ENCODE peak calls at places on chromosomes 13 and 19, in ten cellular contexts. I, A, Z, H, O, B, Y, X, U and R are unnamed samples.

GRCh38 chr19:29326849-29327840 is 114.2 kb upstream of the UQCRFS1 start:
- DNase-seq in I (no peak), A (no peak), Z (no peak), H (no peak), O (no peak), B (peak), Y (no peak), X (no peak), U (no peak), R (no peak)

GRCh38 chr19:33812388-33813330 is 16.0 kb downstream of the KCTD15 start:
- DNase-seq in I (no peak), A (no peak), Z (no peak), H (no peak), O (no peak), B (no peak), Y (no peak), X (no peak), U (no peak), R (no peak)

GRCh38 chr13:40428354-40428753 is 238.1 kb downstream of the FOXO1 start:
- DNase-seq in I (no peak), A (no peak), Z (no peak), H (no peak), O (no peak), B (no peak), Y (no peak), X (no peak), U (no peak), R (no peak)

GRCh38 chr19:35609881-35610353 is 2.6 kb upstream of the HAUS5 start:
- DNase-seq in I (no peak), A (no peak), Z (no peak), H (no peak), O (no peak), B (no peak), Y (no peak), X (no peak), U (no peak), R (no peak)

GRCh38 chr13:73717632-73718031 is 416.6 kb downstream of the KLF12 start:
- DNase-seq in I (no peak), A (no peak), Z (peak), H (no peak), O (no peak), B (no peak), Y (no peak), X (peak), U (no peak), R (no peak)

GRCh38 chr13:47875206-47875605 is 125.9 kb downstream of the SUCLA2 start:
- DNase-seq in I (no peak), A (no peak), Z (no peak), H (no peak), O (no peak), B (no peak), Y (no peak), X (no peak), U (no peak), R (no peak)

GRCh38 chr19:21921691-21922180 is 85.8 kb upstream of the ZNF43 start:
- DNase-seq in I (no peak), A (no peak), Z (no peak), H (no peak), O (no peak), B (no peak), Y (no peak), X (no peak), U (peak), R (no peak)

GRCh38 chr19:58569191-58569942 is 3.8 kb downstream of the MZF1 start:
- DNase-seq in I (peak), A (no peak), Z (no peak), H (peak), O (no peak), B (no peak), Y (no peak), X (no peak), U (no peak), R (no peak)

GRCh38 chr19:43625918-43626579 is 6.6 kb upstream of the ZNF428 start:
- DNase-seq in I (no peak), A (peak), Z (no peak), H (no peak), O (no peak), B (peak), Y (no peak), X (no peak), U (no peak), R (no peak)

GRCh38 chr19:39918183-39918651 is 16.2 kb downstream of the FCGBP start:
- DNase-seq in I (no peak), A (no peak), Z (no peak), H (no peak), O (no peak), B (no peak), Y (no peak), X (no peak), U (no peak), R (no peak)

GRCh38 chr13:110226051-110226562 is 80.8 kb downstream of the COL4A1 start:
- DNase-seq in I (no peak), A (no peak), Z (peak), H (no peak), O (no peak), B (no peak), Y (no peak), X (no peak), U (no peak), R (peak)

GRCh38 chr13:48158915-48159314 is 64.0 kb upstream of the MED4 start:
- DNase-seq in I (no peak), A (no peak), Z (no peak), H (no peak), O (no peak), B (no peak), Y (no peak), X (no peak), U (no peak), R (no peak)

GRCh38 chr19:3762130-3762473 is 380 bp upstream of the MRPL54 start:
- DNase-seq in I (no peak), A (no peak), Z (no peak), H (no peak), O (no peak), B (no peak), Y (no peak), X (no peak), U (no peak), R (no peak)

GRCh38 chr19:16585808-16586476 is 13.7 kb upstream of the SLC35E1 start:
- DNase-seq in I (no peak), A (no peak), Z (no peak), H (no peak), O (no peak), B (no peak), Y (no peak), X (no peak), U (no peak), R (no peak)

GRCh38 chr13:101115762-101116161 is 300.5 kb downstream of the NALCN start:
- DNase-seq in I (no peak), A (peak), Z (peak), H (no peak), O (no peak), B (peak), Y (no peak), X (peak), U (no peak), R (peak)

GRCh38 chr19:23823952-23824389 is 65.3 kb upstream of the ZNF681 start:
- DNase-seq in I (no peak), A (peak), Z (no peak), H (no peak), O (no peak), B (peak), Y (no peak), X (no peak), U (no peak), R (no peak)

GRCh38 chr19:17327068-17327653 is 7.5 kb downstream of the ANO8 start:
- DNase-seq in I (no peak), A (no peak), Z (no peak), H (no peak), O (no peak), B (no peak), Y (no peak), X (no peak), U (no peak), R (no peak)

GRCh38 chr19:1000095-1000494 is at the start of gene GRIN3B:
- DNase-seq in I (no peak), A (peak), Z (peak), H (peak), O (peak), B (peak), Y (no peak), X (peak), U (no peak), R (peak)

GRCh38 chr19:35031072-35031881 is 1.0 kb downstream of the SCN1B start:
- DNase-seq in I (no peak), A (no peak), Z (peak), H (peak), O (no peak), B (peak), Y (no peak), X (peak), U (no peak), R (peak)

GRCh38 chr19:31537136-31537535 is 187.9 kb upstream of the TSHZ3 start:
- DNase-seq in I (no peak), A (no peak), Z (no peak), H (no peak), O (no peak), B (no peak), Y (no peak), X (no peak), U (no peak), R (no peak)

GRCh38 chr13:99303863-99304521 is 3.2 kb downstream of the GPR183 start:
- DNase-seq in I (no peak), A (no peak), Z (no peak), H (no peak), O (no peak), B (no peak), Y (no peak), X (no peak), U (no peak), R (no peak)

GRCh38 chr13:99087954-99088491 is 110.2 kb upstream of the DOCK9 start:
- DNase-seq in I (no peak), A (no peak), Z (no peak), H (no peak), O (no peak), B (peak), Y (no peak), X (no peak), U (no peak), R (no peak)

GRCh38 chr13:62309904-62310303 is 894.3 kb upstream of the PCDH20 start:
- DNase-seq in I (no peak), A (no peak), Z (no peak), H (no peak), O (no peak), B (peak), Y (no peak), X (no peak), U (no peak), R (no peak)

GRCh38 chr13:33280550-33280905 is 5.0 kb downstream of the STARD13 start:
- DNase-seq in I (no peak), A (no peak), Z (no peak), H (no peak), O (no peak), B (no peak), Y (no peak), X (no peak), U (no peak), R (no peak)

GRCh38 chr13:92494915-92495314 is 731.7 kb upstream of the GPC6 start:
- DNase-seq in I (no peak), A (no peak), Z (no peak), H (no peak), O (no peak), B (no peak), Y (no peak), X (no peak), U (no peak), R (no peak)

GRCh38 chr13:31236211-31236786 is 36.5 kb downstream of the B3GLCT start:
- DNase-seq in I (no peak), A (peak), Z (peak), H (no peak), O (no peak), B (peak), Y (no peak), X (peak), U (no peak), R (peak)

GRCh38 chr19:14478113-14478545 is 3.0 kb upstream of the PTGER1 start:
- DNase-seq in I (no peak), A (no peak), Z (no peak), H (no peak), O (no peak), B (no peak), Y (no peak), X (no peak), U (no peak), R (no peak)

GRCh38 chr19:14480695-14481069 is 5.5 kb upstream of the PTGER1 start:
- DNase-seq in I (no peak), A (no peak), Z (no peak), H (no peak), O (no peak), B (no peak), Y (no peak), X (peak), U (no peak), R (no peak)

GRCh38 chr19:14482112-14482941 is 7.2 kb upstream of the PTGER1 start:
- DNase-seq in I (no peak), A (no peak), Z (no peak), H (no peak), O (no peak), B (no peak), Y (no peak), X (no peak), U (no peak), R (no peak)

GRCh38 chr19:14479309-14479984 is 4.3 kb upstream of the PTGER1 start:
- DNase-seq in I (no peak), A (no peak), Z (no peak), H (no peak), O (no peak), B (no peak), Y (no peak), X (no peak), U (no peak), R (no peak)

DNA sequence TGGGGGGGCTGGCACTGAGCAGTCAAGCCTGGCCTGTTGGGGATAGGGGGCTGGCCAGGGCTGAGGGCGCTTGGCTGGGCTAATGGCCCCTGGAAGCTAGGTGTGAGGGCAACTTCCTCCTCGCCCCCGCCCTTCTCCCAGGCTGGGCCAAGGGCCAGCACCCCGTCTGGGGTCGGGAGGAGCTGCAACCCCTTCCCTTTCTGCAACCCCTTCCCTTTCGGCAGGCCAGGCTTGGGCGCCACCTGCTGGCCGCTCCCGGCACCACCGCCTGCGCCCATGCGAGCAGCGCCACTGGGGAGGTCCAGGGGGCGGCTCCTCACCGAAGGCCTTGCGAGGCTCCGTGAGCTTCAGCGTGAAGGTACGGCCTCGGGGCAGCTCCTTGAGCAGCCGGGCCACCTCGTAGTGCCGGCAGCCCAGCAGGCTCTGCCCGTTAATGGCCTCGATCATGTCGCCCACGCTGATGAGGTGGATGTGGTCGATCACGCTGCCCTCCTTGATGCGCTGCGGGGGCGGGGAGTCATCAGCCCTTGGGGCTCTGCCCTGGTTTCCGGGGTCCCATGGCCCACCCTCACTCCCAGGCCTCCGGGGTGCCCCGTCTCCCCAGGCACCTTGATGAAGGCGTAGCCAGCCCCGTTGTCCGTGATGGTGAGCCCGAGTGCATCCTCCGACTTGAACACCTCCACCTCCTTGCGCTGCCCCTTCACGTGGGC is 5.0 kb upstream of the PTGER1 start:
- DNase-seq in I (no peak), A (peak), Z (no peak), H (peak), O (peak), B (peak), Y (no peak), X (no peak), U (no peak), R (no peak)
- TF ChIP-seq CTCF in I (peak), A (peak), Z (peak), H (peak), O (peak), B (peak), Y (peak), X (peak), U (peak), R (peak)

DNA sequence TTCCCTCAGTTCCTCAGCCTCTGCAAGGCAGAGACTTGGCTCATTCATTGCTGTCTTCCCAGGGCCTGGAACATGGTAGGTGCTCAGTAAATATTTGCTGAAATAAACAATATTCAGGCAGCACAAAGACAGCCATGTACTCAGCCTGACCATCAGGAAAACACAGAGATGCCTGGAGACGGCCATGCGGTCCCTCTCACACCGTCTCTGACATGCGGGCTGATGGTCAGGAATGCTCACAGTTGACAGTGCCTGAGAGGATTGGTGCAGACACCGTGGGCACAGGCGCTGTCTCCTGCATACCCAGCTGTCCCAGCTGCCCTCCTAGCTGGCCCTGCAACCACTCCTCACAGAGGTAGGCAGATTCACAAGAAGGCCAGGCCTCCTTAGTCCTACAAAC is 893 bp downstream of the PRAM1 start:
- DNase-seq in I (no peak), A (no peak), Z (no peak), H (no peak), O (no peak), B (no peak), Y (no peak), X (no peak), U (no peak), R (no peak)
- H3K4me3 ChIP-seq in I (no peak), A (no peak), Z (no peak), H (no peak), O (no peak), B (no peak), Y (no peak), X (no peak), U (no peak), R (no peak)

DNA sequence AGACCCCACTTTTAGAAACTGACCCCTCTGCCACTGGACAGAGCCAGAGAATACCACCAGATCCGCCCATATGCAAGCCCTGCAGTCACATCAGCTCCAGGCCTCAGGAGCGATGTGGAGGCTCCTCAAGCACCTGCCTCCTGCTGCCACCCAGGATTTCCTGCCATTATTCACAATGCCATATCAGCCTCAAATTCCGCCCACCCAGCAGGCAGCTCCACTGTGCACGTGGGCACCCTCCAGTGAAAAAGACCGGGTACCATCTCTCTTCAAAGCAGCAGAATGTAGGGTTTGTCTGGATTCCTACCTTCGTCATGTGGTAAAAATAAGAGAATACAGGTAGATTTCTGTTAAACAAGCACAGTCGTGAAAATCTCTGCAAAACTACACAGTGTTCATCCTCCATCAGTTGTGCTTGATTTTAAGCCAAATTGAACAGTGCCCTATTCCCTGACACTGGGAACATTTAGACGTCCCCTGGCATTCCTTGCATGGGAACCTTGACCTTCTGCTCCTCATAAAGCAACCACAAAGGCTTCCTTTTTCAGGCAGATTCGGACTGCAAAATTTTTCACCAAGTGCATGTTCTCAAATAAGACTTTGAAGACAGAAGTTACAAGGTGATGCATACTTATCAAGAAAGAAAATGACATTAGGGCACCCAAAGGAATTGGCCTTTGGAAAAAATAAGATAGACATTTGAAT is 56.4 kb downstream of the FAM124A start:
- DNase-seq in I (no peak), A (no peak), Z (no peak), H (no peak), O (no peak), B (no peak), Y (no peak), X (no peak), U (no peak), R (no peak)
- TF ChIP-seq CTCF in I (no peak), A (no peak), Z (no peak), H (no peak), O (no peak), B (no peak), Y (no peak), X (no peak), U (no peak), R (no peak)

GRCh38 chr13:113220877-113221276 is 11.5 kb downstream of the CUL4A start:
- DNase-seq in I (no peak), A (peak), Z (peak), H (no peak), O (no peak), B (peak), Y (no peak), X (no peak), U (no peak), R (peak)

GRCh38 chr13:113211774-113212173 is 2.4 kb downstream of the CUL4A start:
- DNase-seq in I (no peak), A (peak), Z (no peak), H (no peak), O (no peak), B (peak), Y (no peak), X (no peak), U (peak), R (no peak)

GRCh38 chr13:113219311-113219940 is 10.0 kb downstream of the CUL4A start:
- DNase-seq in I (no peak), A (no peak), Z (no peak), H (no peak), O (no peak), B (no peak), Y (no peak), X (no peak), U (peak), R (no peak)

GRCh38 chr13:113220141-113220598 is 10.8 kb downstream of the CUL4A start:
- DNase-seq in I (peak), A (no peak), Z (no peak), H (no peak), O (no peak), B (peak), Y (no peak), X (no peak), U (peak), R (no peak)

GRCh38 chr13:113216165-113217056 is 7.0 kb downstream of the CUL4A start:
- DNase-seq in I (no peak), A (peak), Z (peak), H (peak), O (no peak), B (peak), Y (no peak), X (peak), U (peak), R (peak)
- H3K4me3 ChIP-seq in I (no peak), A (no peak), Z (no peak), H (peak), O (no peak), B (peak), Y (no peak), X (no peak), U (no peak), R (no peak)

GRCh38 chr19:12864721-12865715 is 16.2 kb downstream of the DNASE2 start:
- DNase-seq in I (peak), A (no peak), Z (no peak), H (no peak), O (no peak), B (no peak), Y (no peak), X (no peak), U (no peak), R (no peak)
- TF ChIP-seq CTCF in I (peak), A (no peak), Z (no peak), H (no peak), O (no peak), B (peak), Y (no peak), X (no peak), U (no peak), R (no peak)

DNA sequence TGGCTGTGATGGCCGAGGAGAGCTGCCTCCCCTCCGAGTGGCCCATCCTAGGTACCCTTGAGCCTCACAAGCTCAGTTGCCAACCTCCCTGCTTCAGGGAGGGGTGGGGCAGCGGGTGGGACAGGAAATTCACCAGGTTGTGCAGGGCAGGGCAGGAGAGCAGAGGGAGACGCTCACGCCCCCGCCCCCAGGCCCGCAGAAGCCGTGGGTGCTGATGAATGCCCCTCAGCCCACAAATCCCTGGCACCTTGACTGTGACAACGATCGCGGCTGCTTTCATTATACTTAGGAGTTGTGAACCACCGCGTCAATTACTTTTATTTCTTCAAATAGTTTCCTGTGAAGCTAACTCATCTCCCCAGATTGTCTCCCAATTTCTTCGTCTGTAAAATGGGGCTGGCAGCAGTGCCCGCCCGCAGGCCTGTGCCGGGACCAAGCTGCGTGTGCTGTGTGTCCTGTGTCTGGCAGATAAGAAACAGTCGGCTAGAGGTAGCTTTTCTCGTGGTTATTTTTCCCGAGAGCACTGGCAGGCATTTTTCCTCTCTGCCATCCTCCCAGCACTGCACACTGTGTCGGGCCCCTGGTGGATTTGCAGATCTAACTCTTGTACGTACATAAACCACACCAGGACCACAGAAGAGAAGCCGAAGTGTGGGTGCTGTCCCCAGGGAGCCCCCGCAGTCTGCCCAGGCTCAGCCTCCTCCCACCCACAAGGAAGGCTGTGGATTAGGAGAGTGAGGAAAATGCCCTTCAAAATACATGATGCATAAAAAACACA is 7.9 kb upstream of the RASA3 start:
- DNase-seq in I (no peak), A (no peak), Z (no peak), H (no peak), O (no peak), B (no peak), Y (no peak), X (no peak), U (no peak), R (no peak)
- H3K4me3 ChIP-seq in I (no peak), A (no peak), Z (no peak), H (no peak), O (peak), B (no peak), Y (no peak), X (no peak), U (peak), R (no peak)